ENCODE peak calls at places on chromosomes 7 and 10, in five cellular contexts. V, X, Z, P and H are unnamed samples.

GRCh38 chr10:22849077-22849810 is 78.6 kb upstream of the ARMC3 start:
- DNase-seq in P (no peak), Z (peak; percentile 75), X (peak; percentile 47), V (peak; percentile 97), H (peak; percentile 20)

GRCh38 chr7:6653101-6653995 is 16.2 kb downstream of the ZNF316 start:
- DNase-seq in P (no peak), X (no peak), V (no peak), Z (no peak), H (no peak)

GRCh38 chr10:71247804-71248203 is 35.4 kb downstream of the UNC5B start:
- DNase-seq in Z (no peak), X (no peak), P (no peak), V (no peak), H (no peak)

GRCh38 chr10:97543025-97543546 is 29.5 kb upstream of the ANKRD2 start:
- DNase-seq in V (peak; percentile 78), X (peak; percentile 40), Z (peak; percentile 82), P (peak; percentile 77), H (peak; percentile 63)

GRCh38 chr7:25009271-25009670 is 29.3 kb upstream of the OSBPL3 start:
- DNase-seq in X (no peak), V (no peak), P (peak; percentile 89), Z (no peak), H (no peak)

GRCh38 chr10:68804692-68805091 is 22.6 kb upstream of the STOX1 start:
- DNase-seq in X (no peak), Z (no peak), V (no peak), P (no peak), H (no peak)

GRCh38 chr7:100706672-100707311 is 871 bp downstream of the POP7 start:
- DNase-seq in P (no peak), Z (no peak), V (no peak), X (no peak), H (peak; percentile 41)

GRCh38 chr10:30172663-30173062 is 113.3 kb upstream of the JCAD start:
- DNase-seq in P (peak; percentile 66), Z (no peak), X (no peak), V (no peak), H (no peak)